ENCODE peak calls at places on chromosome 12, in nine cellular contexts. N, I, V, M, O, A, E, K and Y are unnamed samples.

GRCh38 chr12:124938606-124939427 is 24.4 kb upstream of the UBC start:
- DNase-seq in N (no peak), I (peak), V (peak), M (peak), O (peak), A (no peak), E (no peak), K (peak), Y (peak)

GRCh38 chr12:96208801-96209534 is 14.8 kb downstream of the ELK3 start:
- DNase-seq in N (peak), I (no peak), V (no peak), M (no peak), O (no peak), A (no peak), E (peak), K (peak), Y (no peak)

GRCh38 chr12:77102691-77103090 is 37.3 kb upstream of the E2F7 start:
- DNase-seq in N (no peak), I (no peak), V (peak), M (no peak), O (peak), A (no peak), E (no peak), K (peak), Y (no peak)

GRCh38 chr12:32418903-32419519 is 19.7 kb downstream of the FGD4 start:
- DNase-seq in N (no peak), I (no peak), V (no peak), M (no peak), O (no peak), A (no peak), E (no peak), K (no peak), Y (no peak)

GRCh38 chr12:107736914-107737313 is 24.0 kb downstream of the PRDM4 start:
- DNase-seq in N (peak), I (no peak), V (no peak), M (no peak), O (no peak), A (no peak), E (peak), K (no peak), Y (no peak)

GRCh38 chr12:80400591-80400991 is 43.4 kb upstream of the PTPRQ start:
- DNase-seq in N (no peak), I (no peak), V (no peak), M (no peak), O (no peak), A (no peak), E (no peak), K (no peak), Y (no peak)

GRCh38 chr12:87266305-87266704 is 762.9 kb downstream of the C12orf50 start:
- DNase-seq in N (no peak), I (no peak), V (no peak), M (no peak), O (no peak), A (no peak), E (no peak), K (no peak), Y (no peak)

GRCh38 chr12:127044841-127045240 is 1222.1 kb upstream of the TMEM132C start:
- DNase-seq in N (no peak), I (no peak), V (no peak), M (no peak), O (no peak), A (no peak), E (no peak), K (peak), Y (no peak)

GRCh38 chr12:114917307-114917706 is 233.3 kb upstream of the TBX3 start:
- DNase-seq in N (no peak), I (no peak), V (no peak), M (no peak), O (no peak), A (no peak), E (no peak), K (no peak), Y (no peak)

GRCh38 chr12:81252228-81252627 is 174.3 kb downstream of the ACSS3 start:
- DNase-seq in N (no peak), I (no peak), V (no peak), M (no peak), O (no peak), A (no peak), E (no peak), K (no peak), Y (no peak)

GRCh38 chr12:129873458-129873857 is 30.4 kb downstream of the TMEM132D start:
- DNase-seq in N (no peak), I (no peak), V (no peak), M (no peak), O (no peak), A (no peak), E (no peak), K (no peak), Y (no peak)

GRCh38 chr12:68794653-68795253 is 13.2 kb upstream of the MDM2 start:
- DNase-seq in N (no peak), I (no peak), V (peak), M (no peak), O (peak), A (no peak), E (no peak), K (peak), Y (no peak)

GRCh38 chr12:92784356-92784755 is 81.6 kb downstream of the PLEKHG7 start:
- DNase-seq in N (no peak), I (no peak), V (no peak), M (no peak), O (no peak), A (no peak), E (no peak), K (peak), Y (peak)

GRCh38 chr12:41289461-41289860 is 101.3 kb downstream of the PDZRN4 start:
- DNase-seq in N (no peak), I (no peak), V (no peak), M (no peak), O (no peak), A (no peak), E (no peak), K (no peak), Y (no peak)